ENCODE peak calls at places on chromosomes 12 and 14, in nine cellular contexts. One of them, this sample, is unnamed.

GRCh38 chr12:91636721-91637120 is 454.1 kb upstream of the DCN start:
- DNase-seq in A549: no peak
- DNase-seq in SK-N-SH: no peak
- DNase-seq in GM23338: no peak
- DNase-seq in HCT116: no peak
- DNase-seq in HL-60: no peak
- DNase-seq in HepG2: no peak
- DNase-seq in K562: peak
- DNase-seq in GM12878: no peak
- DNase-seq in this sample: no peak

GRCh38 chr14:67982711-67983608 is 163.4 kb downstream of the RAD51B start:
- DNase-seq in A549: no peak
- DNase-seq in SK-N-SH: no peak
- DNase-seq in GM23338: no peak
- DNase-seq in HCT116: no peak
- DNase-seq in HL-60: no peak
- DNase-seq in HepG2: no peak
- DNase-seq in K562: no peak
- DNase-seq in GM12878: no peak
- DNase-seq in this sample: no peak

GRCh38 chr12:103773109-103773905 is 67.7 kb downstream of the NT5DC3 start:
- DNase-seq in A549: no peak
- DNase-seq in SK-N-SH: no peak
- DNase-seq in GM23338: no peak
- DNase-seq in HCT116: no peak
- DNase-seq in HL-60: no peak
- DNase-seq in HepG2: no peak
- DNase-seq in K562: no peak
- DNase-seq in GM12878: no peak
- DNase-seq in this sample: no peak

GRCh38 chr12:8449293-8449944 is 6.3 kb upstream of the CLEC6A start:
- DNase-seq in A549: no peak
- DNase-seq in SK-N-SH: no peak
- DNase-seq in GM23338: peak
- DNase-seq in HCT116: no peak
- DNase-seq in HL-60: no peak
- DNase-seq in HepG2: no peak
- DNase-seq in K562: no peak
- DNase-seq in GM12878: peak
- DNase-seq in this sample: no peak

GRCh38 chr12:50961708-50962107 is 9.4 kb downstream of the HIGD1C start:
- DNase-seq in A549: peak
- DNase-seq in SK-N-SH: no peak
- DNase-seq in GM23338: no peak
- DNase-seq in HCT116: no peak
- DNase-seq in HL-60: no peak
- DNase-seq in HepG2: no peak
- DNase-seq in K562: no peak
- DNase-seq in GM12878: no peak
- DNase-seq in this sample: no peak

GRCh38 chr12:7907009-7907408 is 29.0 kb downstream of the SLC2A3 start:
- DNase-seq in A549: peak
- DNase-seq in SK-N-SH: peak
- DNase-seq in GM23338: peak
- DNase-seq in HCT116: peak
- DNase-seq in HL-60: no peak
- DNase-seq in HepG2: peak
- DNase-seq in K562: peak
- DNase-seq in GM12878: no peak
- DNase-seq in this sample: no peak

GRCh38 chr12:124917135-124917840 is 2.8 kb upstream of the UBC start:
- DNase-seq in A549: peak
- DNase-seq in SK-N-SH: peak
- DNase-seq in GM23338: peak
- DNase-seq in HCT116: peak
- DNase-seq in HL-60: peak
- DNase-seq in HepG2: peak
- DNase-seq in K562: peak
- DNase-seq in GM12878: peak
- DNase-seq in this sample: no peak

GRCh38 chr12:124557518-124558223 is 9.7 kb downstream of the NCOR2 start:
- DNase-seq in A549: no peak
- DNase-seq in SK-N-SH: peak
- DNase-seq in GM23338: peak
- DNase-seq in HCT116: no peak
- DNase-seq in HL-60: no peak
- DNase-seq in HepG2: no peak
- DNase-seq in K562: no peak
- DNase-seq in GM12878: no peak
- DNase-seq in this sample: no peak

GRCh38 chr12:202081-202731 is 11.8 kb downstream of the SLC6A12 start:
- DNase-seq in A549: no peak
- DNase-seq in SK-N-SH: no peak
- DNase-seq in GM23338: peak
- DNase-seq in HCT116: no peak
- DNase-seq in HL-60: no peak
- DNase-seq in HepG2: no peak
- DNase-seq in K562: no peak
- DNase-seq in GM12878: no peak
- DNase-seq in this sample: no peak

GRCh38 chr14:64149921-64150320 is 144.2 kb downstream of the ESR2 start:
- DNase-seq in A549: no peak
- DNase-seq in SK-N-SH: no peak
- DNase-seq in GM23338: no peak
- DNase-seq in HCT116: no peak
- DNase-seq in HL-60: no peak
- DNase-seq in HepG2: no peak
- DNase-seq in K562: no peak
- DNase-seq in GM12878: no peak
- DNase-seq in this sample: no peak

GRCh38 chr14:26841361-26841760 is 243.5 kb upstream of the NOVA1 start:
- DNase-seq in A549: no peak
- DNase-seq in SK-N-SH: no peak
- DNase-seq in GM23338: no peak
- DNase-seq in HCT116: no peak
- DNase-seq in HL-60: no peak
- DNase-seq in HepG2: no peak
- DNase-seq in K562: no peak
- DNase-seq in GM12878: no peak
- DNase-seq in this sample: no peak

GRCh38 chr12:54977857-54978256 is 6.7 kb downstream of the TESPA1 start:
- DNase-seq in A549: no peak
- DNase-seq in SK-N-SH: no peak
- DNase-seq in GM23338: no peak
- DNase-seq in HCT116: no peak
- DNase-seq in HL-60: no peak
- DNase-seq in HepG2: no peak
- DNase-seq in K562: peak
- DNase-seq in GM12878: no peak
- DNase-seq in this sample: no peak

GRCh38 chr12:77115471-77115870 is 50.1 kb upstream of the E2F7 start:
- DNase-seq in A549: no peak
- DNase-seq in SK-N-SH: no peak
- DNase-seq in GM23338: no peak
- DNase-seq in HCT116: no peak
- DNase-seq in HL-60: no peak
- DNase-seq in HepG2: no peak
- DNase-seq in K562: no peak
- DNase-seq in GM12878: no peak
- DNase-seq in this sample: no peak

GRCh38 chr12:111672822-111673381 is 12.9 kb downstream of the BRAP start:
- DNase-seq in A549: no peak
- DNase-seq in SK-N-SH: no peak
- DNase-seq in GM23338: no peak
- DNase-seq in HCT116: no peak
- DNase-seq in HL-60: no peak
- DNase-seq in HepG2: no peak
- DNase-seq in K562: no peak
- DNase-seq in GM12878: no peak
- DNase-seq in this sample: no peak
- TF ChIP-seq REST in A549: no peak
- TF ChIP-seq REST in SK-N-SH: no peak
- TF ChIP-seq REST in GM23338: no peak
- TF ChIP-seq REST in HCT116: no peak
- TF ChIP-seq REST in HL-60: no peak
- TF ChIP-seq REST in HepG2: no peak
- TF ChIP-seq REST in K562: no peak
- TF ChIP-seq REST in GM12878: no peak
- TF ChIP-seq REST in this sample: no peak

DNA sequence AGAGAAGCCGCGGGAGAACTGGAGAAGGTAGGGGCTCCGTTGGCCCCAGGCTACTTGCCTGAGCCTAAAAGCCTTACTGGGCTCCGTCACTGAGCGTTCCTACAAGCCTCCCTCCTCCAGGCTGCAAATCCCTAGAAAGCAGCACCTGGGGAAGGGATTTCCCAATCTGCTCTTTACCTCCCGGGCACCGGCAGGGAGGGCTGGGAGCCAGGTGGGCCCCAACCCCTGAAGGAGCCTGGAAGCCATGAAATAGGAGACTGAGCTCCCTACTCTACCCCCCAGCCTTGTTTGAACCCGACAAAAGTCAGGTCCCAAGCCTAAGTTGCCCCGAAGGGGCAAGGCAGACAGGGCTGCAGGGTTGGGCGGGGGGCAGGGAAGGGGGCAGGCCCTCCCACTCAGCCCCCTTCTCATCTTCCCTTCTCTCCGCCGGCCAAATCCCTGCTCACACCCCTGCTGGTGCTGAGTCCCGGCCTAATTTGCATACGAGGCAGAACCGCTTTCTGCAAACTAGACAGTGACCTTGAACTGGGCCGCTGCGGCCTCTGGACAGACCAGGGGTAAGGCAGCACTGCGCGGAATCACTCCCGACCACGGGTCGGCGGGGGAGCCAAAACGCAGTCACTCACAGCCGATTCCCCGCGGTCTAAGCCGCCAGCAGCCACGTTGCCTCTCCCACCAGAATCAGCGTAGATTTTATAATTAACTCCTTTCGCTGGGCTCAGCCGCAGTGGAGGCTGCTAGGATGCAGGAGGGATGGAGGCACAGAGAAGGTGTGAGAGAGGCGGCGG is 3.7 kb upstream of the HOXC12 start:
- DNase-seq in A549: no peak
- DNase-seq in SK-N-SH: no peak
- DNase-seq in GM23338: no peak
- DNase-seq in HCT116: no peak
- DNase-seq in HL-60: no peak
- DNase-seq in HepG2: peak
- DNase-seq in K562: no peak
- DNase-seq in GM12878: no peak
- DNase-seq in this sample: no peak
- TF ChIP-seq REST in A549: no peak
- TF ChIP-seq REST in SK-N-SH: no peak
- TF ChIP-seq REST in GM23338: no peak
- TF ChIP-seq REST in HCT116: no peak
- TF ChIP-seq REST in HL-60: no peak
- TF ChIP-seq REST in HepG2: no peak
- TF ChIP-seq REST in K562: no peak
- TF ChIP-seq REST in GM12878: no peak
- TF ChIP-seq REST in this sample: no peak

GRCh38 chr12:118271770-118272417 is 100.8 kb downstream of the TAOK3 start:
- DNase-seq in A549: no peak
- DNase-seq in SK-N-SH: no peak
- DNase-seq in GM23338: no peak
- DNase-seq in HCT116: no peak
- DNase-seq in HL-60: no peak
- DNase-seq in HepG2: no peak
- DNase-seq in K562: no peak
- DNase-seq in GM12878: no peak
- DNase-seq in this sample: no peak

GRCh38 chr12:118274066-118274465 is 98.6 kb downstream of the TAOK3 start:
- DNase-seq in A549: no peak
- DNase-seq in SK-N-SH: no peak
- DNase-seq in GM23338: no peak
- DNase-seq in HCT116: no peak
- DNase-seq in HL-60: no peak
- DNase-seq in HepG2: no peak
- DNase-seq in K562: no peak
- DNase-seq in GM12878: no peak
- DNase-seq in this sample: no peak

DNA sequence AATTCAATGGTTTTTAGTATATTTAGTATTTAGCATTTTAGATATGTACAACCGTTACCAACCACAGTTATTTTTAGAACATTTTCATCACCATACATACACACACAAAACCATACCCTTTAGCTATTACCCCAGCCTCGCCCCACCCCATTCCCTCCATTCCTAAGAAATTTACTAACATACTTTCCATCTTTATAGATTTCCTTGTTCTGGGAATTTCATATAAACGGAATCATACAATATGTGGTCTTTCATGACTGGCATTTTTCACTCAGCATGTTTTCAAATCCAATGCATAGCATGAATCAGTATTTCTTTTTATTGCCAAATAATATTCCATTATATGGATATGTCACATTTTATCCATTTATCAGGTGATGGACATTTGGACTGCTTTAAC is 101.5 kb downstream of the TAOK3 start:
- DNase-seq in A549: no peak
- DNase-seq in SK-N-SH: no peak
- DNase-seq in GM23338: no peak
- DNase-seq in HCT116: no peak
- DNase-seq in HL-60: no peak
- DNase-seq in HepG2: no peak
- DNase-seq in K562: no peak
- DNase-seq in GM12878: no peak
- DNase-seq in this sample: no peak
- TF ChIP-seq REST in A549: no peak
- TF ChIP-seq REST in SK-N-SH: no peak
- TF ChIP-seq REST in GM23338: no peak
- TF ChIP-seq REST in HCT116: no peak
- TF ChIP-seq REST in HL-60: no peak
- TF ChIP-seq REST in HepG2: no peak
- TF ChIP-seq REST in K562: no peak
- TF ChIP-seq REST in GM12878: no peak
- TF ChIP-seq REST in this sample: no peak

DNA sequence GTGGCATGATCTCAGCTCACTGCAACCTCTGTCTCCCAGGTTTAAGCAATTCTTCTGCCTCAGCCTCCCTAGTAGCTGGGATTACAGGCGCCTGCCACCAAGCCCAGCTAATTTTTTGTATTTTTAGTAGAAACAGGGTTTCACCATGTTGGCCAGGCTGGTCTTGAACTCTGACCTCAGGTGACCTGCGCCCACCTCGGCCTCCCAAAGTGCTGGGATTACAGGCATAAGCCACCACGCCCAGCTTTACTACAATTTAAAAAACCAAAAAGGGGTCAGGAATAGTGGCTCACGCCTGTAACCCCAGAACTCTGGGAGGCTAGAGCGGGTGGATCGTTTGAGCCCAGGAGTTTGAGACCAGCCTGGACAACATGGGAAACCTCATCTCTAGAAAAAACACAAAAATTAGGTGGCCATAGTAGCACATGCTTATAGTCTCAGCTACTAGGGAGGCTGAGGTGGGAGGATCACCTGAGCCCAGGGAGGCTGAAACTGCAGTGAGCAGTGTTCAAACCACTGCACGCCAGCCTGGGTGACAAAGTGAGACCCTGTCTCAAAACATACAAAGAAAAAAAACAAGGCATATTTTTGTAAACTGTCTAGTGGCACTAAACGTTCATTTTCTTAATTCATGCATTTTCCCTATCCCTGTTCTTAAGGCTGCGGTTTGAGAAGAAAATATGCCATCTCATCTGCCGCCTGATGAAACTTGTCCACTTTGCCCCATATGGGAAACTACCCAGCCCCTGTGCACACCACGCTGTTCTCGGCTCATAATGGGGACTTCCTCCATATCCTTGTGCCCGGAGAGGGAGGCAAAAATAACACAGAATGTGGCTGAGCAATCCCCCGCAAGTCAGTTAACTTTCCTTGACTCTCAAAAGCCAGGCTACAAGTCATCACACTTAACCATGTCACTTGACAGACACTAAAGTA is 4.3 kb downstream of the RILPL2 start:
- DNase-seq in A549: no peak
- DNase-seq in SK-N-SH: no peak
- DNase-seq in GM23338: no peak
- DNase-seq in HCT116: no peak
- DNase-seq in HL-60: no peak
- DNase-seq in HepG2: no peak
- DNase-seq in K562: no peak
- DNase-seq in GM12878: no peak
- DNase-seq in this sample: no peak
- TF ChIP-seq REST in A549: no peak
- TF ChIP-seq REST in SK-N-SH: no peak
- TF ChIP-seq REST in GM23338: no peak
- TF ChIP-seq REST in HCT116: no peak
- TF ChIP-seq REST in HL-60: no peak
- TF ChIP-seq REST in HepG2: no peak
- TF ChIP-seq REST in K562: no peak
- TF ChIP-seq REST in GM12878: no peak
- TF ChIP-seq REST in this sample: no peak